ENCODE peak calls at places on chromosomes 12 and 14, in four cellular contexts. One of them, this sample, is unnamed.

GRCh38 chr14:29810657-29811056 is 117.0 kb downstream of the PRKD1 start:
- DNase-seq in HL-60: no peak
- DNase-seq in K562: no peak
- DNase-seq in GM12878: no peak
- DNase-seq in this sample: no peak

GRCh38 chr14:53571990-53572389 is 384.6 kb downstream of the BMP4 start:
- DNase-seq in HL-60: no peak
- DNase-seq in K562: no peak
- DNase-seq in GM12878: no peak
- DNase-seq in this sample: no peak

GRCh38 chr12:65899289-65899688 is 75.0 kb downstream of the HMGA2 start:
- DNase-seq in HL-60: no peak
- DNase-seq in K562: no peak
- DNase-seq in GM12878: no peak
- DNase-seq in this sample: no peak

GRCh38 chr14:104373855-104374717 is 205.5 kb upstream of the C14orf180 start:
- DNase-seq in HL-60: no peak
- DNase-seq in K562: no peak
- DNase-seq in GM12878: no peak
- DNase-seq in this sample: no peak

GRCh38 chr12:132430838-132431826 is 58.8 kb upstream of the FBRSL1 start:
- DNase-seq in HL-60: no peak
- DNase-seq in K562: no peak
- DNase-seq in GM12878: no peak
- DNase-seq in this sample: no peak

GRCh38 chr14:104980601-104981531 is 2.7 kb upstream of the AHNAK2 start:
- DNase-seq in HL-60: no peak
- DNase-seq in K562: no peak
- DNase-seq in GM12878: no peak
- DNase-seq in this sample: no peak

GRCh38 chr12:113092478-113093408 is 36.2 kb downstream of the DTX1 start:
- DNase-seq in HL-60: peak; percentile 19
- DNase-seq in K562: peak; percentile 86
- DNase-seq in GM12878: no peak
- DNase-seq in this sample: peak; percentile 74

GRCh38 chr14:71536015-71536535 is 396.2 kb upstream of the RGS6 start:
- DNase-seq in HL-60: no peak
- DNase-seq in K562: no peak
- DNase-seq in GM12878: no peak
- DNase-seq in this sample: no peak

GRCh38 chr14:97878206-97878605 is 1081.0 kb downstream of the VRK1 start:
- DNase-seq in HL-60: no peak
- DNase-seq in K562: no peak
- DNase-seq in GM12878: no peak
- DNase-seq in this sample: no peak

GRCh38 chr12:66197413-66198055 is 8.5 kb downstream of the IRAK3 start:
- DNase-seq in HL-60: no peak
- DNase-seq in K562: no peak
- DNase-seq in GM12878: no peak
- DNase-seq in this sample: no peak

GRCh38 chr12:67239061-67239460 is 30.1 kb upstream of the CAND1 start:
- DNase-seq in HL-60: no peak
- DNase-seq in K562: no peak
- DNase-seq in GM12878: no peak
- DNase-seq in this sample: no peak

GRCh38 chr12:95674631-95675030 is 115.9 kb downstream of the NTN4 start:
- DNase-seq in HL-60: no peak
- DNase-seq in K562: no peak
- DNase-seq in GM12878: no peak
- DNase-seq in this sample: no peak

GRCh38 chr14:91303091-91303923 is 58.8 kb upstream of the GPR68 start:
- DNase-seq in HL-60: peak; percentile 49
- DNase-seq in K562: peak; percentile 96
- DNase-seq in GM12878: no peak
- DNase-seq in this sample: peak; percentile 90

GRCh38 chr12:40645361-40645760 is 46.9 kb upstream of the CNTN1 start:
- DNase-seq in HL-60: no peak
- DNase-seq in K562: no peak
- DNase-seq in GM12878: no peak
- DNase-seq in this sample: no peak

GRCh38 chr14:49908433-49908782 is 15.5 kb downstream of the ARF6 start:
- DNase-seq in HL-60: no peak
- DNase-seq in K562: no peak
- DNase-seq in GM12878: no peak
- DNase-seq in this sample: no peak

GRCh38 chr12:12358528-12358927 is 1.6 kb downstream of the BORCS5 start:
- DNase-seq in HL-60: no peak
- DNase-seq in K562: no peak
- DNase-seq in GM12878: no peak
- DNase-seq in this sample: no peak

GRCh38 chr12:79400481-79400880 is 290.3 kb downstream of the PAWR start:
- DNase-seq in HL-60: no peak
- DNase-seq in K562: no peak
- DNase-seq in GM12878: no peak
- DNase-seq in this sample: no peak

GRCh38 chr14:44149597-44149996 is 357.5 kb downstream of the FSCB start:
- DNase-seq in HL-60: no peak
- DNase-seq in K562: no peak
- DNase-seq in GM12878: no peak
- DNase-seq in this sample: no peak

GRCh38 chr12:112303004-112303403 is 79.2 kb downstream of the HECTD4 start:
- DNase-seq in HL-60: no peak
- DNase-seq in K562: no peak
- DNase-seq in GM12878: peak; percentile 91
- DNase-seq in this sample: peak; percentile 37

GRCh38 chr14:36747411-36748184 is 85.9 kb downstream of the PAX9 start:
- DNase-seq in HL-60: no peak
- DNase-seq in K562: peak; percentile 37
- DNase-seq in GM12878: no peak
- DNase-seq in this sample: no peak

GRCh38 chr12:23055004-23055403 is 430.0 kb downstream of the ETNK1 start:
- DNase-seq in HL-60: peak; percentile 4
- DNase-seq in K562: peak; percentile 14
- DNase-seq in GM12878: no peak
- DNase-seq in this sample: no peak

GRCh38 chr12:111841236-111841749 is 735 bp upstream of the MAPKAPK5 start:
- DNase-seq in HL-60: no peak
- DNase-seq in K562: peak; percentile 28
- DNase-seq in GM12878: no peak
- DNase-seq in this sample: peak; percentile 23

GRCh38 chr14:62776300-62776699 is 269.0 kb downstream of the KCNH5 start:
- DNase-seq in HL-60: no peak
- DNase-seq in K562: no peak
- DNase-seq in GM12878: no peak
- DNase-seq in this sample: no peak

GRCh38 chr14:92997343-92998061 is 74.6 kb downstream of the CHGA start:
- DNase-seq in HL-60: no peak
- DNase-seq in K562: no peak
- DNase-seq in GM12878: no peak
- DNase-seq in this sample: no peak
- TF ChIP-seq SPI1 in HL-60: no peak
- TF ChIP-seq SPI1 in K562: no peak
- TF ChIP-seq SPI1 in GM12878: no peak
- TF ChIP-seq SPI1 in this sample: no peak

DNA sequence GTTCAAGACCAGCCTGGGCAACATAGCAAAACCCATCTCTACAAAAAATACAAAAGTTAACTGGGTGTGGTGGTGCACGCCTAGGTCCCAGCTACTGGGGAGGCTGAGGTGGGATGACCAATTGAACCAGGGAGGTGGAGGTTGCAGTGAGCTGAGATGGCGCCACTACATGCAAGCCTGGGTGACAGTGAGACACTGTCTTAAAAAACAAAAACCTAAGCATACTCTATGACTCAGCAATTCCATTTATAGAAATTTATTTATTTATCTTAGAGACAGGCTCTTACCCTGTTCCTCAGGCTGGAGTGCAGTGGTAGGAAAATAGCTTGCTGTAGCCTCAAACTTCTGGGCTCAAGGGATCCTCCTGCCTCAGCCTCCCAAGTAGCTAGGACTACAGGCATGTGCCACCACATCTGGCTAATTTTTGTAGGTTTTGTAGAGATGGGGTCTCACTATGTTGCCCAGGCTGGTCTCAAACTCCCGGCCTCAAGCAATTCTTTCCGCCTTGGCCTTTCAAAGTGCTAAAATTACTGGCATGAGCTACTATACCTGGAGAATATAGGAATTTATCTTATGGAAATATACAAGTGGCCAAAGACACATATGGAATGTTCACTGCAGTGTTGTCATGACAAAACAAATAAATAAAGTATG is 43.3 kb downstream of the NCKAP5L start:
- DNase-seq in HL-60: no peak
- DNase-seq in K562: no peak
- DNase-seq in GM12878: no peak
- DNase-seq in this sample: no peak
- TF ChIP-seq SPI1 in HL-60: no peak
- TF ChIP-seq SPI1 in K562: no peak
- TF ChIP-seq SPI1 in GM12878: no peak
- TF ChIP-seq SPI1 in this sample: no peak

GRCh38 chr14:69572634-69573135 is 2.0 kb downstream of the CCDC177 start:
- DNase-seq in HL-60: no peak
- DNase-seq in K562: no peak
- DNase-seq in GM12878: no peak
- DNase-seq in this sample: no peak

GRCh38 chr14:69571879-69572633 is 2.6 kb downstream of the CCDC177 start:
- DNase-seq in HL-60: peak; percentile 21
- DNase-seq in K562: peak; percentile 18
- DNase-seq in GM12878: no peak
- DNase-seq in this sample: peak; percentile 37

GRCh38 chr14:69573841-69574265 is 818 bp downstream of the CCDC177 start:
- DNase-seq in HL-60: no peak
- DNase-seq in K562: no peak
- DNase-seq in GM12878: no peak
- DNase-seq in this sample: no peak

GRCh38 chr14:69574266-69574953 is at the start of gene CCDC177:
- DNase-seq in HL-60: peak; percentile 25
- DNase-seq in K562: peak; percentile 60
- DNase-seq in GM12878: no peak
- DNase-seq in this sample: peak; percentile 80

GRCh38 chr14:69573205-69573840 is 1.3 kb downstream of the CCDC177 start:
- DNase-seq in HL-60: no peak
- DNase-seq in K562: no peak
- DNase-seq in GM12878: no peak
- DNase-seq in this sample: no peak
- TF ChIP-seq SPI1 in HL-60: no peak
- TF ChIP-seq SPI1 in K562: no peak
- TF ChIP-seq SPI1 in GM12878: no peak
- TF ChIP-seq SPI1 in this sample: no peak

GRCh38 chr12:121534495-121535148 is 46.2 kb downstream of the KDM2B start:
- DNase-seq in HL-60: no peak
- DNase-seq in K562: no peak
- DNase-seq in GM12878: no peak
- DNase-seq in this sample: no peak
- TF ChIP-seq SPI1 in HL-60: no peak
- TF ChIP-seq SPI1 in K562: no peak
- TF ChIP-seq SPI1 in GM12878: peak; percentile 39
- TF ChIP-seq SPI1 in this sample: peak; percentile 52

GRCh38 chr12:54311091-54311490 is 10.3 kb upstream of the NFE2 start:
- DNase-seq in HL-60: no peak
- DNase-seq in K562: peak; percentile 5
- DNase-seq in GM12878: no peak
- DNase-seq in this sample: no peak

GRCh38 chr12:54301428-54302045 is 722 bp upstream of the NFE2 start:
- DNase-seq in HL-60: no peak
- DNase-seq in K562: peak; percentile 30
- DNase-seq in GM12878: no peak
- DNase-seq in this sample: no peak

GRCh38 chr12:54304187-54304810 is 3.5 kb upstream of the NFE2 start:
- DNase-seq in HL-60: peak; percentile 100
- DNase-seq in K562: peak; percentile 97
- DNase-seq in GM12878: no peak
- DNase-seq in this sample: no peak

DNA sequence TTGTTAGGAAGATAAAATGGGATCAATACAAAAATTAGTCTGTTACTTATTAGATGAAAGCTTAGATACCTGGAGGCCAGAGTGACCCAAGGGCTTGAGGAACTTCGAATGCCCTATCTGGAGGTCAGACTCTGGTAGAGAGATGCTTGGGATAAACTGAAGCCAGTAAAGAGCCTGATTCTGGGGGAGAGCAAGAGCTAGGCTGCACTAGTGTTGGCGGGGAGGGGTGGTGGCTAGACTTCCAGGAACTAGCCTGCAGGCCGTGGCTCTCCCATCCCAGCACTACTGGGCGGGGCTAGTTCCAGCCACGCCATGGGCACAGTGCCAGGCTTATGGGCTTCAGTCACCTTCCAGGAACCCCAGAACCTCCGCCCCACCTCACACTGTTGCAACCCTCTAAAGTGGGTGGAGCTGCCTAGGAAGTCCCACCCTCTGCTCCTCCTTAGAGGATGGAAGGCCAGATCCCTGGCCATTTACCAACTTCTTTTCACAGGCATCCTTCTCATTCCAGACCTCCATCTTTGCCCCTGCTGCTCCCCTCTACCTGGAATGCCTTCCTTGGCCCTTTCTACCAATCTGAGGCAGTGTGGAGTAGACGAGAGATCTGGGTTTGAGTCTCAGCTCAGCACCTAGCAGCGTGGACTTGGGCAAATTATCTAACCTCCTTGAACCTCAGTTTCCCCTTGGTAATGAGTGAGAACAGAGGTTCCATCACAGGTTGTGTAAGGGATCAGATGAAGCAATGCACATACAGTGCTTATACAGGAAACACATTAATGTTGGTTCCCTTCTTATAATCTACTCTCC is 6.3 kb upstream of the NFE2 start:
- DNase-seq in HL-60: peak; percentile 100
- DNase-seq in K562: peak; percentile 93
- DNase-seq in GM12878: no peak
- DNase-seq in this sample: no peak
- TF ChIP-seq SPI1 in HL-60: peak; percentile 14
- TF ChIP-seq SPI1 in K562: peak; percentile 5
- TF ChIP-seq SPI1 in GM12878: no peak
- TF ChIP-seq SPI1 in this sample: no peak

GRCh38 chr12:25585021-25585523 is 32.0 kb upstream of the LMNTD1 start:
- DNase-seq in HL-60: no peak
- DNase-seq in K562: no peak
- DNase-seq in GM12878: no peak
- DNase-seq in this sample: no peak

GRCh38 chr12:25587346-25587745 is 34.3 kb upstream of the LMNTD1 start:
- DNase-seq in HL-60: no peak
- DNase-seq in K562: no peak
- DNase-seq in GM12878: no peak
- DNase-seq in this sample: no peak

GRCh38 chr12:25585662-25586061 is 32.6 kb upstream of the LMNTD1 start:
- DNase-seq in HL-60: no peak
- DNase-seq in K562: no peak
- DNase-seq in GM12878: no peak
- DNase-seq in this sample: no peak

GRCh38 chr12:25581067-25581466 is 28.0 kb upstream of the LMNTD1 start:
- DNase-seq in HL-60: no peak
- DNase-seq in K562: no peak
- DNase-seq in GM12878: no peak
- DNase-seq in this sample: no peak

DNA sequence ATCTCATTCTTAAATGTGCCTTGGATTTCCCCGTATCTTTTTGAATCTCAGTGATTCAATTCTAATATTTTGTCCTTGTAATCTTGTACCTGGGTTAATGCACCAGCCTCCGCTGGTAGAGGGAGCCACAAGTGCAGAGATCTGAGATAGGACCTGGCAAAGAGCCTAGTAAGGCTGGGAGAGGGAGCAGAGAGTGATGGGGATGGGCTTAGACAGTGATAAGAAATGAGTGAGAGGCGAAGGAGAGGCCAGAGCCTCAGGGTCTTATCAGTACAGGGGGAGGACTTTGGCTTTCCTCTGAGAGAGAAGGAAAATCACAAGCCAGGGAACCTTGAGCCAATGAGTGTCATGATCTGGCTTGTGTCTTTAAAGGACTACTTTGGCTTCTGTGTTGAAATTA is 30.5 kb upstream of the LMNTD1 start:
- DNase-seq in HL-60: no peak
- DNase-seq in K562: peak; percentile 13
- DNase-seq in GM12878: no peak
- DNase-seq in this sample: no peak
- TF ChIP-seq SPI1 in HL-60: no peak
- TF ChIP-seq SPI1 in K562: no peak
- TF ChIP-seq SPI1 in GM12878: no peak
- TF ChIP-seq SPI1 in this sample: no peak

This sample was measured in GM12891.